ENCODE peak calls at places on chromosome 2, in four cellular contexts. V is mammary epithelial cell, Q is nephron progenitor cell, O is GM23338. G is an unnamed sample.

GRCh38 chr2:144489315-144489920 is 30.5 kb downstream of the ZEB2 start:
- DNase-seq in Q (no peak), O (no peak), V (no peak), G (no peak)

GRCh38 chr2:10321590-10321989 is 18.9 kb downstream of the HPCAL1 start:
- DNase-seq in V (no peak), Q (no peak), O (no peak), G (no peak)

GRCh38 chr2:28080911-28081310 is 190.4 kb downstream of the BABAM2 start:
- DNase-seq in O (peak; percentile 6), V (no peak), Q (no peak), G (no peak)

GRCh38 chr2:202950592-202950991 is 38.5 kb downstream of the CARF start:
- DNase-seq in O (no peak), V (no peak), Q (no peak), G (no peak)

GRCh38 chr2:85277416-85278158 is 50.2 kb downstream of the TGOLN2 start:
- DNase-seq in Q (peak; percentile 61), V (peak; percentile 88), O (peak; percentile 47), G (no peak)

GRCh38 chr2:204860249-204860648 is 315.0 kb downstream of the PARD3B start:
- DNase-seq in O (no peak), Q (no peak), V (no peak), G (no peak)

GRCh38 chr2:23526114-23526513 is 141.1 kb downstream of the KLHL29 start:
- DNase-seq in Q (no peak), O (no peak), V (no peak), G (no peak)

GRCh38 chr2:240888890-240889573 is 6.9 kb downstream of the MAB21L4 start:
- DNase-seq in V (no peak), O (no peak), Q (no peak), G (no peak)

GRCh38 chr2:187050409-187050998 is 201.5 kb upstream of the ZSWIM2 start:
- DNase-seq in O (no peak), V (no peak), Q (no peak), G (no peak)

GRCh38 chr2:135832891-135833290 is 4.1 kb downstream of the LCT start:
- DNase-seq in V (no peak), Q (no peak), O (no peak), G (no peak)

GRCh38 chr2:74831693-74832530 is 2.0 kb upstream of the HK2 start:
- DNase-seq in O (no peak), Q (no peak), V (peak; percentile 62), G (no peak)

GRCh38 chr2:10424051-10424450 is 24.1 kb downstream of the ODC1 start:
- DNase-seq in Q (no peak), V (no peak), O (no peak), G (no peak)

GRCh38 chr2:191276792-191277465 is 31.7 kb downstream of the MYO1B start:
- DNase-seq in V (no peak), Q (no peak), O (no peak), G (no peak)

GRCh38 chr2:97011977-97012569 is 25.7 kb upstream of the FAM178B start:
- DNase-seq in O (peak; percentile 69), Q (no peak), V (peak; percentile 53), G (no peak)

GRCh38 chr2:235497096-235497495 is 3.3 kb downstream of the AGAP1 start:
- DNase-seq in Q (no peak), O (no peak), V (no peak), G (no peak)

GRCh38 chr2:127953849-127954248 is 68.1 kb upstream of the AMMECR1L start:
- DNase-seq in V (no peak), Q (no peak), O (no peak), G (no peak)

GRCh38 chr2:42901076-42901645 is 108.8 kb upstream of the HAAO start:
- DNase-seq in O (no peak), Q (no peak), V (no peak), G (no peak)

GRCh38 chr2:69138793-69139510 is 126.0 kb downstream of the ANTXR1 start:
- DNase-seq in O (no peak), V (peak; percentile 81), Q (no peak), G (peak; percentile 33)

GRCh38 chr2:239326831-239327535 is 73.8 kb downstream of the HDAC4 start:
- DNase-seq in Q (no peak), O (no peak), V (peak; percentile 70), G (no peak)

GRCh38 chr2:42274872-42275271 is 86.1 kb downstream of the COX7A2L start:
- DNase-seq in Q (no peak), V (no peak), O (no peak), G (no peak)

GRCh38 chr2:40369619-40370397 is 82.1 kb downstream of the SLC8A1 start:
- DNase-seq in O (no peak), Q (no peak), V (peak; percentile 37), G (no peak)

GRCh38 chr2:86661333-86661732 is 37.7 kb upstream of the RNF103 start:
- DNase-seq in Q (no peak), O (peak; percentile 59), V (no peak), G (no peak)

GRCh38 chr2:176854062-176854461 is 358.5 kb upstream of the HNRNPA3 start:
- DNase-seq in V (no peak), Q (no peak), O (no peak), G (no peak)

GRCh38 chr2:119350311-119350998 is 16.2 kb downstream of the C2orf76 start:
- DNase-seq in O (peak; percentile 63), V (no peak), Q (no peak), G (no peak)

GRCh38 chr2:127651381-127651809 is 5.4 kb downstream of the GPR17 start:
- DNase-seq in Q (no peak), O (no peak), V (no peak), G (no peak)

GRCh38 chr2:155205201-155205600 is 506.7 kb downstream of the KCNJ3 start:
- DNase-seq in Q (no peak), V (no peak), O (no peak), G (no peak)

DNA sequence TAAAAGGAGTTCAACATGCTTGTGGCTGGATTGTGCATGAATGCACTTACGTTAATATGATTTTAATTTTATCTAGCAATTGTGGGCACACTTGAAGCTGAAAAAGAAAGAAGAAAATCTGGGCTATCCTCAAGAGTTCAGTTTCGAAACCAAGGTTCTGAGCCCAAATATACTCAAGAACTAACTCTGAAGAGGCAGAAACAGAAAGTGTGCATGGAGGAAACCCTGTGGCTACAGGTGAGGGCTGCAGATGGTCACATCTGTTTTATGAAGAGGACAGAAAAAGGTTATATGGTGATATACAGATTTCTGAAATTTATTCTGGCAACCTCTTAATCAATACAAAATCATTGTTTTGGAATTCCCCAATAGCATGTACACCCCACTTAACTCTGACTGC is 57.3 kb downstream of the ITGA6 start:
- DNase-seq in Q (no peak), O (no peak), V (no peak), G (no peak)
- TF ChIP-seq CTCF in Q (no peak), O (no peak), V (no peak), G (no peak)

DNA sequence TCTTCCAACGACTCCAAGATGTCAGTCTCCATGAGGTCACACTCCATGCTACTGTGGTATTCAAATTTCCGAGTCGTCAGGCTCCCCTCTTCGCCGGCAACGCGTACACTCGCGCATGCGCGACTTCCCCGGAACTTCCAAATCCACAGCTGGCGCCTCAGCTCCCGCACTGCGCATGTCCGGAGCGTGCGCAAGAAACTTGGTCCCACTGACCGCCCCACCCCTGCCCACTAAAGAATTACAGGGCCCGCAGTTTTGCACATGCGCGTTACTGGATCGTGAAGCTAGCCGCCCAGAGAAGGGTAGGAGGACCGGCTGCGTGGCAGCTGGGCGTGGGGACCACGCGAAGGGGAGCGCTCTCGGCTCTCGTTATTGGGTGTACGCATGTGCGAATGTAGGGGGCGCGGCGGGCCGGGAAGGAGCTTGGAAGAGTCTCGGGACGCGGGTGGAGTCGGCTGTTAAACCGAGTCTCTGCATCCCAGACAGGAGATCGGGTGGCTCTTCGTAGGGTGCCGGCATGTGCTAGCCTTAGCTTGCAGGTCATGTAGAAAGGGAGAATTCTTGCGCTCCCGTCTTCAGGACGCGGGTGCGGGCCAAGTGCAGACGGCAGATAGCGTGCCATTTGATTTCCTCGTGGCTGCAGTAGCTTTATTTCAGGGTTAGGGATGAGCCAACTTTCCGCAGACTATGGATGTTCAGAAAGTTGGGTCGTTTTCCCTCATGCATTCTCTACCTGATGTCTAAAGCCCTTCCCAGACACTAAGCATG is at the start of gene FAM98A:
- DNase-seq in O (peak; percentile 97), V (peak; percentile 98), Q (peak; percentile 99), G (peak; percentile 94)
- TF ChIP-seq CTCF in O (peak; percentile 17), V (no peak), Q (no peak), G (no peak)

GRCh38 chr2:24881623-24882022 is 38.4 kb downstream of the ADCY3 start:
- DNase-seq in Q (no peak), O (peak; percentile 45), V (no peak), G (no peak)
- TF ChIP-seq CTCF in Q (no peak), O (peak; percentile 50), V (no peak), G (no peak)

GRCh38 chr2:46337208-46337994 is 40.2 kb downstream of the EPAS1 start:
- DNase-seq in V (peak; percentile 24), O (no peak), Q (no peak), G (no peak)
- TF ChIP-seq CTCF in V (no peak), O (peak; percentile 11), Q (no peak), G (no peak)

DNA sequence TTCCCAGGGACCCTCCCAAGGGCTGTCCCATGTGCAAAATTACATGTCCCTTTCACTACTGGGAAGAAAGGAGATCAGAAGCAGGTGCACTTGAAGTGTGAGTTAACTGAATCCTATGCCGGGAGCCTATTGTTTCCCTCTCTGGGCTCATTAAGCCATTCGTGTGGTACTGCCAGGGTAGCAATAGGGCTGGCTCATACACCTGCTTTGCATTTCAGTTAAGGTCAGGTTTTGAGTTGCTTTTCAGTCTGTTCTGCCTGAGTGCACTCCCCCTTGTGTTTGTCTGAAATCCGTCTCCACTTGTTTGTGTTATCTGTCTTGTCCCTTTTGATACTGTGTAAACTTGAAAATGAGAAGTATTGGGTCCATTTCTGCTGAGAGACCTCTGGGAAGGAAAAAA is 1232.6 kb upstream of the NRXN1 start:
- DNase-seq in O (peak; percentile 51), V (no peak), Q (no peak), G (no peak)
- TF ChIP-seq CTCF in O (peak; percentile 37), V (no peak), Q (no peak), G (no peak)

DNA sequence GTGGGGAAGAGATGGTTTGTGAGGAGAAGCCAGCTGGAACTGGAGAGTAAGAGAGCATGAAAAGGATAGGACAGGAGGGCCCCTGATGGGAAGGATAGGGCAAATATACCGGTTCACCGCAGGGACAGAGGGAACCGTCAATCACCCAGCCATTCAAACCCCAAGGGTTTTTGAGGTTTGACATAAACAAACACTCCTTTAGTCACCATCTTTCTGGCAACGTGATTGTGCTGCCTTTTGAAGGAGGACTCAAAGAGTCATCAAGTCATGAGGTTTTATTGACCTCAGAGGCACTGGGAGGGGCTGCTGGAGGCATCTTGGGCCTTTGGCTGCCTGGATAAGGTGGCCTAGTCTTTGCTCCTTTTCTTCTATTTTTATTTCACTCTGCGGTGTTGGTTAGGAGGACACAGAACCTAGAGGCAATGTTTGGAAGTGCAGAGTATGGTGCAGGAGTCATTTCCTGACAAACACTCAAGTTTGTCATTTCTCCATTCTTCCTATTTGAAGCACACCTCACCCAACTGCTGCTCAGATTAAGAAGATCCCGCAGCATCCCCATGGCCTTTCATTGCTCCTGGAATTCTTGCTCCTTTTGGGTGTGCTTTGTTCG is 487.3 kb upstream of the SPRED2 start:
- DNase-seq in V (no peak), Q (peak; percentile 12), O (peak; percentile 38), G (no peak)
- TF ChIP-seq CTCF in V (no peak), Q (peak; percentile 17), O (peak; percentile 6), G (no peak)

G was measured in keratinocyte.